ENCODE peak calls at places on chromosomes 7 and 10, in four cellular contexts. Z is AG09319, M is NCI-H748 treated with DMSO at 0.1 percent for 48 hours, R is H9. Q is an unnamed sample.

GRCh38 chr10:33352154-33352553 is 17.7 kb upstream of the NRP1 start:
- DNase-seq in Z (no peak), M (peak; percentile 69), R (no peak), Q (no peak)

GRCh38 chr10:108375691-108376090 is 1211.2 kb upstream of the SORCS1 start:
- DNase-seq in Z (no peak), M (no peak), R (no peak), Q (no peak)

GRCh38 chr7:80785961-80786360 is 132.9 kb downstream of the SEMA3C start:
- DNase-seq in Z (peak; percentile 46), M (no peak), R (no peak), Q (no peak)

GRCh38 chr7:21542891-21543527 is at the start of gene DNAH11:
- DNase-seq in Z (no peak), M (peak; percentile 56), R (peak; percentile 86), Q (peak; percentile 89)

GRCh38 chr10:123379156-123379555 is 225.0 kb downstream of the BUB3 start:
- DNase-seq in Z (no peak), M (no peak), R (peak; percentile 48), Q (peak; percentile 43)

GRCh38 chr10:115093776-115094361 is 704 bp downstream of the ATRNL1 start:
- DNase-seq in Z (no peak), M (no peak), R (peak; percentile 70), Q (peak; percentile 69)

GRCh38 chr10:84589526-84590205 is 261.3 kb downstream of the CCSER2 start:
- DNase-seq in Z (no peak), M (no peak), R (no peak), Q (no peak)

GRCh38 chr10:88651131-88651541 is 13.1 kb upstream of the LIPF start:
- DNase-seq in Z (peak; percentile 58), M (no peak), R (no peak), Q (no peak)

GRCh38 chr10:12741255-12741915 is 260.1 kb downstream of the CCDC3 start:
- DNase-seq in Z (no peak), M (no peak), R (no peak), Q (no peak)

GRCh38 chr7:47373871-47374451 is 207.9 kb downstream of the TNS3 start:
- DNase-seq in Z (no peak), M (no peak), R (no peak), Q (no peak)

GRCh38 chr7:99525713-99526440 is 21.4 kb downstream of the ZKSCAN5 start:
- DNase-seq in Z (no peak), M (no peak), R (no peak), Q (peak; percentile 54)

GRCh38 chr7:28266377-28266776 is 85.8 kb upstream of the JAZF1 start:
- DNase-seq in Z (no peak), M (no peak), R (no peak), Q (no peak)

GRCh38 chr7:149625947-149626392 is 128.4 kb upstream of the ZNF746 start:
- DNase-seq in Z (no peak), M (no peak), R (no peak), Q (no peak)

GRCh38 chr10:72079356-72079755 is 9.0 kb downstream of the SPOCK2 start:
- DNase-seq in Z (no peak), M (no peak), R (no peak), Q (no peak)

GRCh38 chr7:36440880-36441279 is 51.2 kb downstream of the ANLN start:
- DNase-seq in Z (peak; percentile 5), M (peak; percentile 10), R (no peak), Q (peak; percentile 59)

GRCh38 chr10:62130948-62131347 is 137.7 kb downstream of the RTKN2 start:
- DNase-seq in Z (peak; percentile 59), M (no peak), R (no peak), Q (no peak)

GRCh38 chr10:9188022-9188810 is 1133.7 kb downstream of the GATA3 start:
- DNase-seq in Z (no peak), M (no peak), R (no peak), Q (no peak)

GRCh38 chr7:4235596-4235995 is 446.5 kb upstream of the FOXK1 start:
- DNase-seq in Z (no peak), M (no peak), R (no peak), Q (no peak)

GRCh38 chr7:138603549-138604324 is 97.4 kb downstream of the SVOPL start:
- DNase-seq in Z (no peak), M (no peak), R (no peak), Q (no peak)

GRCh38 chr7:156384706-156385105 is 255.9 kb upstream of the RNF32 start:
- DNase-seq in Z (no peak), M (no peak), R (no peak), Q (no peak)

GRCh38 chr7:56062382-56062781 is 1.7 kb upstream of the SUMF2 start:
- DNase-seq in Z (no peak), M (no peak), R (no peak), Q (no peak)

GRCh38 chr7:46461334-46461777 is 540.3 kb upstream of the IGFBP3 start:
- DNase-seq in Z (no peak), M (no peak), R (no peak), Q (no peak)

GRCh38 chr7:2980406-2981102 is 63.1 kb downstream of the CARD11 start:
- DNase-seq in Z (no peak), M (no peak), R (no peak), Q (no peak)

GRCh38 chr7:158470336-158470735 is 117.3 kb downstream of the PTPRN2 start:
- DNase-seq in Z (no peak), M (no peak), R (no peak), Q (peak; percentile 48)

GRCh38 chr10:2439983-2440382 is 627.4 kb upstream of the PFKP start:
- DNase-seq in Z (no peak), M (no peak), R (no peak), Q (no peak)

GRCh38 chr10:124119933-124120332 is 26.5 kb upstream of the CHST15 start:
- DNase-seq in Z (no peak), M (no peak), R (no peak), Q (no peak)

GRCh38 chr10:71078454-71079145 is 133.8 kb upstream of the UNC5B start:
- DNase-seq in Z (no peak), M (no peak), R (peak; percentile 18), Q (no peak)

GRCh38 chr10:85047170-85047834 is 718.9 kb downstream of the CCSER2 start:
- DNase-seq in Z (no peak), M (no peak), R (no peak), Q (no peak)

GRCh38 chr10:50580260-50580891 is 43.4 kb downstream of the SGMS1 start:
- DNase-seq in Z (no peak), M (no peak), R (no peak), Q (no peak)

GRCh38 chr7:142496545-142496991 is 238.7 kb upstream of the PRSS58 start:
- DNase-seq in Z (no peak), M (peak; percentile 8), R (no peak), Q (peak; percentile 61)

GRCh38 chr10:128563904-128564303 is 437.7 kb upstream of the MKI67 start:
- DNase-seq in Z (no peak), M (no peak), R (no peak), Q (no peak)